ENCODE peak calls at places on chromosomes 2 and 18, in seven cellular contexts. One of them, this sample, is unnamed.

GRCh38 chr2:212538156-212539144 is at the start of gene ERBB4:
- DNase-seq in NCI-H1105: no peak
- DNase-seq in IMR-90: no peak
- DNase-seq in mesendoderm: no peak
- DNase-seq in activated T-helper 1 cell treated with anti-CD3 and anti-CD28 coated beads, Interleukin-2, amount 50 U/mL, for 16 hours: no peak
- DNase-seq in upper lobe of right lung: peak
- DNase-seq in myocyte: no peak
- DNase-seq in this sample: no peak

GRCh38 chr2:3839489-3839888 is 136.1 kb downstream of the DCDC2C start:
- DNase-seq in NCI-H1105: no peak
- DNase-seq in IMR-90: no peak
- DNase-seq in mesendoderm: no peak
- DNase-seq in activated T-helper 1 cell treated with anti-CD3 and anti-CD28 coated beads, Interleukin-2, amount 50 U/mL, for 16 hours: no peak
- DNase-seq in upper lobe of right lung: no peak
- DNase-seq in myocyte: peak
- DNase-seq in this sample: no peak

GRCh38 chr2:807300-807699 is 130.1 kb upstream of the TMEM18 start:
- DNase-seq in NCI-H1105: no peak
- DNase-seq in IMR-90: no peak
- DNase-seq in mesendoderm: no peak
- DNase-seq in activated T-helper 1 cell treated with anti-CD3 and anti-CD28 coated beads, Interleukin-2, amount 50 U/mL, for 16 hours: no peak
- DNase-seq in upper lobe of right lung: no peak
- DNase-seq in myocyte: no peak
- DNase-seq in this sample: no peak

GRCh38 chr2:215904101-215904500 is 109.2 kb downstream of the MREG start:
- DNase-seq in NCI-H1105: no peak
- DNase-seq in IMR-90: peak
- DNase-seq in mesendoderm: no peak
- DNase-seq in activated T-helper 1 cell treated with anti-CD3 and anti-CD28 coated beads, Interleukin-2, amount 50 U/mL, for 16 hours: no peak
- DNase-seq in upper lobe of right lung: no peak
- DNase-seq in myocyte: no peak
- DNase-seq in this sample: no peak

GRCh38 chr2:127155901-127156300 is 48.9 kb upstream of the BIN1 start:
- DNase-seq in NCI-H1105: no peak
- DNase-seq in IMR-90: peak
- DNase-seq in mesendoderm: no peak
- DNase-seq in activated T-helper 1 cell treated with anti-CD3 and anti-CD28 coated beads, Interleukin-2, amount 50 U/mL, for 16 hours: no peak
- DNase-seq in upper lobe of right lung: no peak
- DNase-seq in myocyte: peak
- DNase-seq in this sample: no peak

GRCh38 chr2:118242216-118242615 is 153.9 kb downstream of the INSIG2 start:
- DNase-seq in NCI-H1105: no peak
- DNase-seq in IMR-90: no peak
- DNase-seq in mesendoderm: no peak
- DNase-seq in activated T-helper 1 cell treated with anti-CD3 and anti-CD28 coated beads, Interleukin-2, amount 50 U/mL, for 16 hours: no peak
- DNase-seq in upper lobe of right lung: no peak
- DNase-seq in myocyte: no peak
- DNase-seq in this sample: no peak

GRCh38 chr2:212940816-212941215 is 210.6 kb downstream of the IKZF2 start:
- DNase-seq in NCI-H1105: peak
- DNase-seq in IMR-90: peak
- DNase-seq in mesendoderm: peak
- DNase-seq in activated T-helper 1 cell treated with anti-CD3 and anti-CD28 coated beads, Interleukin-2, amount 50 U/mL, for 16 hours: no peak
- DNase-seq in upper lobe of right lung: no peak
- DNase-seq in myocyte: peak
- DNase-seq in this sample: no peak

GRCh38 chr2:79162132-79162531 is 2.6 kb upstream of the REG3A start:
- DNase-seq in NCI-H1105: no peak
- DNase-seq in IMR-90: no peak
- DNase-seq in mesendoderm: peak
- DNase-seq in activated T-helper 1 cell treated with anti-CD3 and anti-CD28 coated beads, Interleukin-2, amount 50 U/mL, for 16 hours: no peak
- DNase-seq in upper lobe of right lung: no peak
- DNase-seq in myocyte: no peak
- DNase-seq in this sample: no peak

GRCh38 chr18:11689972-11690570 is 1.0 kb downstream of the GNAL start:
- DNase-seq in NCI-H1105: no peak
- DNase-seq in IMR-90: peak
- DNase-seq in mesendoderm: peak
- DNase-seq in activated T-helper 1 cell treated with anti-CD3 and anti-CD28 coated beads, Interleukin-2, amount 50 U/mL, for 16 hours: no peak
- DNase-seq in upper lobe of right lung: no peak
- DNase-seq in myocyte: no peak
- DNase-seq in this sample: no peak

This sample was measured in stimulated activated naive CD8-positive, alpha-beta T cell treated with anti-CD3 and anti-CD28 coated beads, Interleukin-15, Interleukin-2, amounts not matched to agents 100 U/mL and 50 U/mL, for 24 hours.